ENCODE peak calls at places on chromosomes 16 and 17, in eight cellular contexts. One of them, this sample, is unnamed.

GRCh38 chr16:90044111-90044551 is 24.9 kb upstream of the DBNDD1 start:
- DNase-seq in activated naive CD4-positive, alpha-beta T cell: no peak
- DNase-seq in activated T-cell treated with anti-CD3 and anti-CD28 coated beads for 1 hour: no peak
- DNase-seq in NCI-H1436: no peak
- DNase-seq in astrocyte of the hippocampus: peak
- DNase-seq in T-helper 17 cell: no peak
- DNase-seq in pons: no peak
- DNase-seq in iris pigment epithelial cell: peak
- DNase-seq in this sample: peak

GRCh38 chr17:32142857-32143524 is 689 bp downstream of the RHOT1 start:
- DNase-seq in activated naive CD4-positive, alpha-beta T cell: no peak
- DNase-seq in activated T-cell treated with anti-CD3 and anti-CD28 coated beads for 1 hour: no peak
- DNase-seq in NCI-H1436: no peak
- DNase-seq in astrocyte of the hippocampus: peak
- DNase-seq in T-helper 17 cell: no peak
- DNase-seq in pons: no peak
- DNase-seq in iris pigment epithelial cell: peak
- DNase-seq in this sample: peak

GRCh38 chr17:5391678-5392077 is 27.8 kb downstream of the NUP88 start:
- DNase-seq in activated naive CD4-positive, alpha-beta T cell: no peak
- DNase-seq in activated T-cell treated with anti-CD3 and anti-CD28 coated beads for 1 hour: no peak
- DNase-seq in NCI-H1436: no peak
- DNase-seq in astrocyte of the hippocampus: no peak
- DNase-seq in T-helper 17 cell: no peak
- DNase-seq in pons: no peak
- DNase-seq in iris pigment epithelial cell: peak
- DNase-seq in this sample: no peak

GRCh38 chr16:79037429-79038373 is 562.8 kb downstream of the MAF start:
- DNase-seq in activated naive CD4-positive, alpha-beta T cell: no peak
- DNase-seq in activated T-cell treated with anti-CD3 and anti-CD28 coated beads for 1 hour: no peak
- DNase-seq in NCI-H1436: no peak
- DNase-seq in astrocyte of the hippocampus: no peak
- DNase-seq in T-helper 17 cell: no peak
- DNase-seq in pons: no peak
- DNase-seq in iris pigment epithelial cell: no peak
- DNase-seq in this sample: no peak

GRCh38 chr17:33888455-33888854 is 366.6 kb upstream of the CCL2 start:
- DNase-seq in activated naive CD4-positive, alpha-beta T cell: no peak
- DNase-seq in activated T-cell treated with anti-CD3 and anti-CD28 coated beads for 1 hour: no peak
- DNase-seq in NCI-H1436: no peak
- DNase-seq in astrocyte of the hippocampus: peak
- DNase-seq in T-helper 17 cell: no peak
- DNase-seq in pons: no peak
- DNase-seq in iris pigment epithelial cell: no peak
- DNase-seq in this sample: no peak

GRCh38 chr17:78014651-78015050 is 56.1 kb downstream of the TNRC6C start:
- DNase-seq in activated naive CD4-positive, alpha-beta T cell: no peak
- DNase-seq in activated T-cell treated with anti-CD3 and anti-CD28 coated beads for 1 hour: no peak
- DNase-seq in NCI-H1436: no peak
- DNase-seq in astrocyte of the hippocampus: no peak
- DNase-seq in T-helper 17 cell: no peak
- DNase-seq in pons: no peak
- DNase-seq in iris pigment epithelial cell: no peak
- DNase-seq in this sample: no peak

GRCh38 chr17:59498421-59499307 is 66.7 kb upstream of the DHX40 start:
- DNase-seq in activated naive CD4-positive, alpha-beta T cell: no peak
- DNase-seq in activated T-cell treated with anti-CD3 and anti-CD28 coated beads for 1 hour: no peak
- DNase-seq in NCI-H1436: peak
- DNase-seq in astrocyte of the hippocampus: peak
- DNase-seq in T-helper 17 cell: no peak
- DNase-seq in pons: peak
- DNase-seq in iris pigment epithelial cell: peak
- DNase-seq in this sample: no peak

GRCh38 chr16:30644334-30644830 is 6.4 kb upstream of the PRR14 start:
- DNase-seq in activated naive CD4-positive, alpha-beta T cell: no peak
- DNase-seq in activated T-cell treated with anti-CD3 and anti-CD28 coated beads for 1 hour: no peak
- DNase-seq in NCI-H1436: no peak
- DNase-seq in astrocyte of the hippocampus: no peak
- DNase-seq in T-helper 17 cell: no peak
- DNase-seq in pons: no peak
- DNase-seq in iris pigment epithelial cell: no peak
- DNase-seq in this sample: no peak

GRCh38 chr16:68756250-68757051 is 19.4 kb downstream of the CDH1 start:
- DNase-seq in activated naive CD4-positive, alpha-beta T cell: no peak
- DNase-seq in activated T-cell treated with anti-CD3 and anti-CD28 coated beads for 1 hour: no peak
- DNase-seq in NCI-H1436: peak
- DNase-seq in astrocyte of the hippocampus: no peak
- DNase-seq in T-helper 17 cell: no peak
- DNase-seq in pons: no peak
- DNase-seq in iris pigment epithelial cell: no peak
- DNase-seq in this sample: peak

GRCh38 chr17:29390856-29391631 is 881 bp downstream of the TAOK1 start:
- DNase-seq in activated naive CD4-positive, alpha-beta T cell: no peak
- DNase-seq in activated T-cell treated with anti-CD3 and anti-CD28 coated beads for 1 hour: no peak
- DNase-seq in NCI-H1436: no peak
- DNase-seq in astrocyte of the hippocampus: peak
- DNase-seq in T-helper 17 cell: peak
- DNase-seq in pons: peak
- DNase-seq in iris pigment epithelial cell: peak
- DNase-seq in this sample: no peak

GRCh38 chr17:75346906-75347305 is 57.7 kb upstream of the SLC25A19 start:
- DNase-seq in activated naive CD4-positive, alpha-beta T cell: no peak
- DNase-seq in activated T-cell treated with anti-CD3 and anti-CD28 coated beads for 1 hour: no peak
- DNase-seq in NCI-H1436: no peak
- DNase-seq in astrocyte of the hippocampus: no peak
- DNase-seq in T-helper 17 cell: no peak
- DNase-seq in pons: no peak
- DNase-seq in iris pigment epithelial cell: peak
- DNase-seq in this sample: no peak

GRCh38 chr17:2777242-2777867 is 18.9 kb upstream of the RAP1GAP2 start:
- DNase-seq in activated naive CD4-positive, alpha-beta T cell: no peak
- DNase-seq in activated T-cell treated with anti-CD3 and anti-CD28 coated beads for 1 hour: no peak
- DNase-seq in NCI-H1436: peak
- DNase-seq in astrocyte of the hippocampus: no peak
- DNase-seq in T-helper 17 cell: no peak
- DNase-seq in pons: no peak
- DNase-seq in iris pigment epithelial cell: no peak
- DNase-seq in this sample: no peak

GRCh38 chr17:82196273-82196672 is 16.4 kb downstream of the CCDC57 start:
- DNase-seq in activated naive CD4-positive, alpha-beta T cell: no peak
- DNase-seq in activated T-cell treated with anti-CD3 and anti-CD28 coated beads for 1 hour: no peak
- DNase-seq in NCI-H1436: no peak
- DNase-seq in astrocyte of the hippocampus: no peak
- DNase-seq in T-helper 17 cell: no peak
- DNase-seq in pons: no peak
- DNase-seq in iris pigment epithelial cell: no peak
- DNase-seq in this sample: no peak

GRCh38 chr17:42830971-42831370 is 2.2 kb upstream of the PSME3 start:
- DNase-seq in activated naive CD4-positive, alpha-beta T cell: no peak
- DNase-seq in activated T-cell treated with anti-CD3 and anti-CD28 coated beads for 1 hour: no peak
- DNase-seq in NCI-H1436: no peak
- DNase-seq in astrocyte of the hippocampus: no peak
- DNase-seq in T-helper 17 cell: no peak
- DNase-seq in pons: no peak
- DNase-seq in iris pigment epithelial cell: no peak
- DNase-seq in this sample: no peak

GRCh38 chr16:14499110-14499509 is 130.9 kb downstream of the PARN start:
- DNase-seq in activated naive CD4-positive, alpha-beta T cell: no peak
- DNase-seq in activated T-cell treated with anti-CD3 and anti-CD28 coated beads for 1 hour: no peak
- DNase-seq in NCI-H1436: no peak
- DNase-seq in astrocyte of the hippocampus: no peak
- DNase-seq in T-helper 17 cell: no peak
- DNase-seq in pons: no peak
- DNase-seq in iris pigment epithelial cell: no peak
- DNase-seq in this sample: no peak

GRCh38 chr16:61934591-61934990 is 101.6 kb downstream of the CDH8 start:
- DNase-seq in activated naive CD4-positive, alpha-beta T cell: no peak
- DNase-seq in activated T-cell treated with anti-CD3 and anti-CD28 coated beads for 1 hour: no peak
- DNase-seq in NCI-H1436: no peak
- DNase-seq in astrocyte of the hippocampus: peak
- DNase-seq in T-helper 17 cell: no peak
- DNase-seq in pons: peak
- DNase-seq in iris pigment epithelial cell: no peak
- DNase-seq in this sample: no peak

GRCh38 chr17:3827124-3827773 is 18.8 kb downstream of the NCBP3 start:
- DNase-seq in activated naive CD4-positive, alpha-beta T cell: peak
- DNase-seq in activated T-cell treated with anti-CD3 and anti-CD28 coated beads for 1 hour: peak
- DNase-seq in NCI-H1436: peak
- DNase-seq in astrocyte of the hippocampus: peak
- DNase-seq in T-helper 17 cell: peak
- DNase-seq in pons: peak
- DNase-seq in iris pigment epithelial cell: peak
- DNase-seq in this sample: peak

GRCh38 chr17:48510761-48511604 is 19.8 kb downstream of the HOXB1 start:
- DNase-seq in activated naive CD4-positive, alpha-beta T cell: peak
- DNase-seq in activated T-cell treated with anti-CD3 and anti-CD28 coated beads for 1 hour: no peak
- DNase-seq in NCI-H1436: no peak
- DNase-seq in astrocyte of the hippocampus: no peak
- DNase-seq in T-helper 17 cell: no peak
- DNase-seq in pons: no peak
- DNase-seq in iris pigment epithelial cell: peak
- DNase-seq in this sample: peak

GRCh38 chr16:22789281-22789945 is 24.5 kb upstream of the HS3ST2 start:
- DNase-seq in activated naive CD4-positive, alpha-beta T cell: no peak
- DNase-seq in activated T-cell treated with anti-CD3 and anti-CD28 coated beads for 1 hour: no peak
- DNase-seq in NCI-H1436: no peak
- DNase-seq in astrocyte of the hippocampus: no peak
- DNase-seq in T-helper 17 cell: no peak
- DNase-seq in pons: no peak
- DNase-seq in iris pigment epithelial cell: no peak
- DNase-seq in this sample: peak

GRCh38 chr16:67110136-67110847 is 551 bp downstream of the PHAF1 start:
- DNase-seq in activated naive CD4-positive, alpha-beta T cell: no peak
- DNase-seq in activated T-cell treated with anti-CD3 and anti-CD28 coated beads for 1 hour: no peak
- DNase-seq in NCI-H1436: no peak
- DNase-seq in astrocyte of the hippocampus: no peak
- DNase-seq in T-helper 17 cell: peak
- DNase-seq in pons: peak
- DNase-seq in iris pigment epithelial cell: no peak
- DNase-seq in this sample: no peak

GRCh38 chr16:29708917-29709600 is 30.1 kb downstream of the QPRT start:
- DNase-seq in activated naive CD4-positive, alpha-beta T cell: no peak
- DNase-seq in activated T-cell treated with anti-CD3 and anti-CD28 coated beads for 1 hour: no peak
- DNase-seq in NCI-H1436: no peak
- DNase-seq in astrocyte of the hippocampus: no peak
- DNase-seq in T-helper 17 cell: no peak
- DNase-seq in pons: no peak
- DNase-seq in iris pigment epithelial cell: no peak
- DNase-seq in this sample: no peak

GRCh38 chr16:75341934-75342811 is 90.7 kb upstream of the BCAR1 start:
- DNase-seq in activated naive CD4-positive, alpha-beta T cell: no peak
- DNase-seq in activated T-cell treated with anti-CD3 and anti-CD28 coated beads for 1 hour: no peak
- DNase-seq in NCI-H1436: no peak
- DNase-seq in astrocyte of the hippocampus: peak
- DNase-seq in T-helper 17 cell: no peak
- DNase-seq in pons: no peak
- DNase-seq in iris pigment epithelial cell: peak
- DNase-seq in this sample: peak

GRCh38 chr16:29862383-29862883 is 593 bp downstream of the CDIPT start:
- DNase-seq in activated naive CD4-positive, alpha-beta T cell: no peak
- DNase-seq in activated T-cell treated with anti-CD3 and anti-CD28 coated beads for 1 hour: no peak
- DNase-seq in NCI-H1436: no peak
- DNase-seq in astrocyte of the hippocampus: peak
- DNase-seq in T-helper 17 cell: no peak
- DNase-seq in pons: peak
- DNase-seq in iris pigment epithelial cell: peak
- DNase-seq in this sample: no peak

GRCh38 chr16:22008215-22009142 is 568 bp downstream of the MOSMO start:
- DNase-seq in activated naive CD4-positive, alpha-beta T cell: no peak
- DNase-seq in activated T-cell treated with anti-CD3 and anti-CD28 coated beads for 1 hour: no peak
- DNase-seq in NCI-H1436: no peak
- DNase-seq in astrocyte of the hippocampus: peak
- DNase-seq in T-helper 17 cell: no peak
- DNase-seq in pons: no peak
- DNase-seq in iris pigment epithelial cell: no peak
- DNase-seq in this sample: no peak

GRCh38 chr17:77145635-77146632 is 5.2 kb downstream of the SEC14L1 start:
- DNase-seq in activated naive CD4-positive, alpha-beta T cell: no peak
- DNase-seq in activated T-cell treated with anti-CD3 and anti-CD28 coated beads for 1 hour: no peak
- DNase-seq in NCI-H1436: no peak
- DNase-seq in astrocyte of the hippocampus: peak
- DNase-seq in T-helper 17 cell: no peak
- DNase-seq in pons: peak
- DNase-seq in iris pigment epithelial cell: peak
- DNase-seq in this sample: peak

GRCh38 chr16:57061084-57061905 is 31.1 kb upstream of the CPNE2 start:
- DNase-seq in activated naive CD4-positive, alpha-beta T cell: no peak
- DNase-seq in activated T-cell treated with anti-CD3 and anti-CD28 coated beads for 1 hour: no peak
- DNase-seq in NCI-H1436: no peak
- DNase-seq in astrocyte of the hippocampus: peak
- DNase-seq in T-helper 17 cell: no peak
- DNase-seq in pons: no peak
- DNase-seq in iris pigment epithelial cell: peak
- DNase-seq in this sample: peak

GRCh38 chr16:88339926-88340754 is 42.6 kb upstream of the ZNF469 start:
- DNase-seq in activated naive CD4-positive, alpha-beta T cell: no peak
- DNase-seq in activated T-cell treated with anti-CD3 and anti-CD28 coated beads for 1 hour: no peak
- DNase-seq in NCI-H1436: no peak
- DNase-seq in astrocyte of the hippocampus: no peak
- DNase-seq in T-helper 17 cell: no peak
- DNase-seq in pons: no peak
- DNase-seq in iris pigment epithelial cell: no peak
- DNase-seq in this sample: no peak

GRCh38 chr16:86512301-86512859 is 2.1 kb downstream of the FOXF1 start:
- DNase-seq in activated naive CD4-positive, alpha-beta T cell: no peak
- DNase-seq in activated T-cell treated with anti-CD3 and anti-CD28 coated beads for 1 hour: no peak
- DNase-seq in NCI-H1436: no peak
- DNase-seq in astrocyte of the hippocampus: no peak
- DNase-seq in T-helper 17 cell: no peak
- DNase-seq in pons: no peak
- DNase-seq in iris pigment epithelial cell: peak
- DNase-seq in this sample: no peak

GRCh38 chr17:72969293-72969692 is 123.2 kb downstream of the SLC39A11 start:
- DNase-seq in activated naive CD4-positive, alpha-beta T cell: no peak
- DNase-seq in activated T-cell treated with anti-CD3 and anti-CD28 coated beads for 1 hour: no peak
- DNase-seq in NCI-H1436: no peak
- DNase-seq in astrocyte of the hippocampus: no peak
- DNase-seq in T-helper 17 cell: no peak
- DNase-seq in pons: no peak
- DNase-seq in iris pigment epithelial cell: no peak
- DNase-seq in this sample: no peak

GRCh38 chr17:75428775-75429469 is 23.4 kb upstream of the GRB2 start:
- DNase-seq in activated naive CD4-positive, alpha-beta T cell: no peak
- DNase-seq in activated T-cell treated with anti-CD3 and anti-CD28 coated beads for 1 hour: no peak
- DNase-seq in NCI-H1436: no peak
- DNase-seq in astrocyte of the hippocampus: peak
- DNase-seq in T-helper 17 cell: no peak
- DNase-seq in pons: peak
- DNase-seq in iris pigment epithelial cell: peak
- DNase-seq in this sample: no peak

GRCh38 chr17:13337864-13338371 is 263.8 kb downstream of the HS3ST3A1 start:
- DNase-seq in activated naive CD4-positive, alpha-beta T cell: no peak
- DNase-seq in activated T-cell treated with anti-CD3 and anti-CD28 coated beads for 1 hour: no peak
- DNase-seq in NCI-H1436: peak
- DNase-seq in astrocyte of the hippocampus: peak
- DNase-seq in T-helper 17 cell: no peak
- DNase-seq in pons: peak
- DNase-seq in iris pigment epithelial cell: peak
- DNase-seq in this sample: peak

This sample was measured in PC-9.